ENCODE peak calls at places on chromosomes 13 and 19, in five cellular contexts. T is suprapubic skin, W is ascending aorta, M is left ventricle myocardium inferior, P is Peyer's patch. O is an unnamed sample.

GRCh38 chr13:27825153-27825552 is 32.9 kb downstream of the GSX1 start:
- DNase-seq in T (no peak), W (no peak), M (no peak), P (no peak), O (no peak)

GRCh38 chr13:45718063-45718462 is 15.9 kb downstream of the CBY2 start:
- DNase-seq in T (no peak), W (no peak), M (no peak), P (no peak), O (no peak)

GRCh38 chr13:87331178-87331577 is 340.0 kb upstream of the SLITRK5 start:
- DNase-seq in T (no peak), W (no peak), M (no peak), P (no peak), O (no peak)

GRCh38 chr13:66576381-66576780 is 653.8 kb downstream of the PCDH9 start:
- DNase-seq in T (no peak), W (no peak), M (no peak), P (no peak), O (no peak)

GRCh38 chr13:38340624-38341023 is 9.0 kb upstream of the UFM1 start:
- DNase-seq in T (no peak), W (no peak), M (no peak), P (no peak), O (no peak)

GRCh38 chr13:78121459-78122348 is 203.1 kb upstream of the EDNRB start:
- DNase-seq in T (no peak), W (no peak), M (peak), P (peak), O (no peak)

GRCh38 chr13:24923305-24923640 is 159.3 kb downstream of the RNF17 start:
- DNase-seq in T (no peak), W (no peak), M (no peak), P (no peak), O (no peak)

GRCh38 chr19:56155124-56155687 is 14.1 kb downstream of the ZNF444 start:
- DNase-seq in T (no peak), W (no peak), M (no peak), P (no peak), O (no peak)

GRCh38 chr19:11479470-11480080 is 1.3 kb downstream of the ELAVL3 start:
- DNase-seq in T (no peak), W (no peak), M (peak), P (no peak), O (peak)

GRCh38 chr13:89856512-89856911 is 1491.0 kb upstream of the MIR17HG start:
- DNase-seq in T (no peak), W (no peak), M (no peak), P (no peak), O (no peak)

GRCh38 chr13:51068501-51068900 is 42.6 kb downstream of the C13orf42 start:
- DNase-seq in T (no peak), W (no peak), M (no peak), P (no peak), O (no peak)

GRCh38 chr19:13954185-13954584 is 1.9 kb downstream of the DCAF15 start:
- DNase-seq in T (no peak), W (no peak), M (no peak), P (no peak), O (no peak)

GRCh38 chr19:1247747-1248453 is 483 bp upstream of the MIDN start:
- DNase-seq in T (no peak), W (peak), M (peak), P (peak), O (no peak)

GRCh38 chr19:49151339-49152217 is 3.6 kb downstream of the HRC start:
- DNase-seq in T (peak), W (peak), M (peak), P (peak), O (peak)

GRCh38 chr19:15702590-15702930 is 25.3 kb upstream of the OR10H2 start:
- DNase-seq in T (peak), W (peak), M (peak), P (peak), O (peak)

GRCh38 chr13:29613101-29613500 is 17.6 kb upstream of the SLC7A1 start:
- DNase-seq in T (no peak), W (no peak), M (no peak), P (no peak), O (no peak)

GRCh38 chr19:7529246-7529600 is 6.3 kb upstream of the PNPLA6 start:
- DNase-seq in T (no peak), W (no peak), M (no peak), P (no peak), O (no peak)

GRCh38 chr13:80001510-80001842 is 339.4 kb downstream of the SPRY2 start:
- DNase-seq in T (no peak), W (no peak), M (no peak), P (no peak), O (no peak)

GRCh38 chr13:43573361-43573740 is 213.4 kb downstream of the ENOX1 start:
- DNase-seq in T (no peak), W (no peak), M (no peak), P (no peak), O (no peak)

GRCh38 chr19:927044-927706 is 1.3 kb downstream of the ARID3A start:
- DNase-seq in T (peak), W (peak), M (peak), P (peak), O (no peak)

GRCh38 chr13:33015791-33016323 is 366 bp upstream of the KL start:
- DNase-seq in T (no peak), W (no peak), M (peak), P (no peak), O (no peak)

GRCh38 chr13:63449549-63449948 is 2033.9 kb upstream of the PCDH20 start:
- DNase-seq in T (no peak), W (no peak), M (no peak), P (no peak), O (no peak)

GRCh38 chr19:36489920-36490415 is 607 bp upstream of the ZNF566 start:
- DNase-seq in T (peak), W (peak), M (peak), P (peak), O (no peak)

GRCh38 chr13:30133976-30134375 is 173.4 kb downstream of the KATNAL1 start:
- DNase-seq in T (no peak), W (no peak), M (no peak), P (no peak), O (no peak)

GRCh38 chr13:60146491-60146890 is 17.2 kb downstream of the DIAPH3 start:
- DNase-seq in T (no peak), W (no peak), M (no peak), P (no peak), O (no peak)

GRCh38 chr19:1699386-1699785 is 47.0 kb upstream of the TCF3 start:
- DNase-seq in T (no peak), W (no peak), M (no peak), P (no peak), O (no peak)

GRCh38 chr13:27822258-27822872 is 30.1 kb downstream of the GSX1 start:
- DNase-seq in T (no peak), W (no peak), M (no peak), P (no peak), O (no peak)

GRCh38 chr19:15498910-15499309 is 9.4 kb upstream of the CYP4F22 start:
- DNase-seq in T (no peak), W (no peak), M (no peak), P (no peak), O (no peak)

GRCh38 chr19:3142292-3142670 is 6.4 kb downstream of the GNA15 start:
- DNase-seq in T (no peak), W (no peak), M (no peak), P (no peak), O (no peak)

GRCh38 chr19:38684078-38684861 is 36.8 kb downstream of the ACTN4 start:
- DNase-seq in T (no peak), W (peak), M (peak), P (no peak), O (no peak)

GRCh38 chr13:106599875-106600797 is 32.2 kb upstream of the ARGLU1 start:
- DNase-seq in T (no peak), W (no peak), M (no peak), P (no peak), O (no peak)

GRCh38 chr13:27794075-27794691 is 1.9 kb downstream of the GSX1 start:
- DNase-seq in T (no peak), W (no peak), M (no peak), P (no peak), O (no peak)

GRCh38 chr19:37551123-37551993 is 43.2 kb downstream of the ZNF571 start:
- DNase-seq in T (no peak), W (no peak), M (peak), P (peak), O (no peak)

GRCh38 chr13:77952737-77953136 is 34.1 kb upstream of the EDNRB start:
- DNase-seq in T (no peak), W (no peak), M (no peak), P (no peak), O (no peak)

GRCh38 chr19:49327878-49328544 is 3.0 kb upstream of the SLC6A16 start:
- DNase-seq in T (no peak), W (peak), M (no peak), P (no peak), O (no peak)

GRCh38 chr19:44863990-44864389 is 17.9 kb downstream of the NECTIN2 start:
- DNase-seq in T (no peak), W (no peak), M (no peak), P (no peak), O (no peak)

GRCh38 chr19:44867578-44867977 is 21.5 kb downstream of the NECTIN2 start:
- DNase-seq in T (no peak), W (no peak), M (no peak), P (no peak), O (no peak)

GRCh38 chr19:44869728-44870470 is 21.2 kb upstream of the TOMM40 start:
- DNase-seq in T (no peak), W (peak), M (no peak), P (peak), O (peak)

GRCh38 chr19:44865196-44865767 is 19.2 kb downstream of the NECTIN2 start:
- DNase-seq in T (no peak), W (no peak), M (no peak), P (no peak), O (no peak)

GRCh38 chr19:44866672-44867071 is 20.6 kb downstream of the NECTIN2 start:
- DNase-seq in T (no peak), W (no peak), M (no peak), P (no peak), O (no peak)
- H3K27ac ChIP-seq in T (no peak), W (no peak), M (no peak), P (no peak), O (no peak)

GRCh38 chr19:6100284-6100915 is 9.9 kb downstream of the RFX2 start:
- DNase-seq in T (no peak), W (no peak), M (no peak), P (peak), O (no peak)
- H3K27ac ChIP-seq in T (peak), W (peak), M (peak), P (peak), O (no peak)

DNA sequence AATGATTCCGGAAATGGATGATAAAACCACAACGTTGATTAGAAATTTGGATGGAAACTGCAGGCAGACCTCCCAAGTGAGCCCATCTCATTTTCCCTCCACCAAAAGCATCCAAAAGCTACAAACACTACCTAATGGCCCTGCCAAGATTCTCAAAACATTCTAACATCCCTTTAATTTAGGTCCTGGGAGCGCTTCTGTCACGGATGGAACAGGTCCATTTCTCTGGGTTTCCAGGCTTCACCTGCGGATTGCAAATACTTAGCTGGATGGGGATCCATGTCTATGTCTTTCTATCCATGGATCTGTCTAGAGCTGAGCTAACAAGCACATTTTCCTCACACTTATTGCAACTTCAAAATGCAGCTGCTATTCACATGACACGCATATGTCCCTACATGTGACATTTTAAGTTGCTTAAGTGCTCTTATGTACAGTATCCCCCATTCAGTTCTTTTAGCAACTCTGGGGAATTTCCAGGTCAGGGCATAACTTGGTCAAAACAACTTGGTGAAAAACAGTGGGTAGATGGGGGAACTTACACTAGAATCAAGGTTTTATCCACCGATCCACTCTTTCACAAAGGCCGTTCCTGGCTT is 73.2 kb downstream of the COL4A1 start:
- DNase-seq in T (no peak), W (peak), M (no peak), P (no peak), O (no peak)
- H3K27ac ChIP-seq in T (peak), W (peak), M (peak), P (peak), O (no peak)

DNA sequence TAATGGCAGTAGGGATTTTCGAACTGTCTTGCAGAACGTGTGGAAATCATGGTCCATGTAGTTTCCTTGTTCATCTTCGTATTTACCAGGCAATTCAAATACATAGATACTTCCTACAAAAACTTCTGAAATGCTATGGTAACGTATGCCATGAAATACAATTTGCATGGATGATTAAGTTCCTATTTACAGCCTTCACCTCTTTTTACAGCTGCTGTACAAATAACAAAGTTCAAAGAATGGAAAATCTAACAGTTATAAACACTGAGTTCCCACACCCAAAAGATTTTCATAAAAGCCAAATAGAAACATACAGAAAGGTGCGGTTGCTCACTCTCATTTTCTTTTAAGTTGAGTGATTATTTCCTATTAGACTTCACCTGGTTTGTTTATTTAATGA is 115.8 kb upstream of the TNFSF11 start:
- DNase-seq in T (no peak), W (no peak), M (no peak), P (no peak), O (no peak)
- H3K27ac ChIP-seq in T (no peak), W (no peak), M (no peak), P (no peak), O (no peak)

GRCh38 chr19:47210180-47210490 is 20.9 kb downstream of the BBC3 start:
- DNase-seq in T (no peak), W (no peak), M (no peak), P (no peak), O (no peak)
- H3K27ac ChIP-seq in T (no peak), W (peak), M (peak), P (peak), O (no peak)